ENCODE peak calls at places on chromosomes 12 and 14, in nine cellular contexts. K is kidney epithelial cell; O is pancreas; G is BE2C; N is ascending aorta; Y is neuronal stem cell; X is astrocyte; T is brain microvascular endothelial cell; W is CD4-positive, alpha-beta memory T cell. M is an unnamed sample.

GRCh38 chr12:95739561-95740313 is 50.8 kb downstream of the NTN4 start:
- DNase-seq in G (no peak), N (no peak), K (no peak), X (no peak), W (no peak), O (peak; percentile 31), T (no peak), Y (no peak), M (no peak)

GRCh38 chr14:60647837-60648168 is 1.5 kb downstream of the SIX1 start:
- DNase-seq in O (no peak), X (no peak), N (no peak), T (no peak), G (no peak), Y (no peak), W (no peak), K (no peak), M (no peak)

GRCh38 chr12:13219320-13219719 is 22.8 kb downstream of the EMP1 start:
- DNase-seq in G (no peak), O (no peak), T (no peak), W (no peak), Y (no peak), K (no peak), N (no peak), X (no peak), M (no peak)

GRCh38 chr12:51374856-51375255 is 16.4 kb downstream of the GALNT6 start:
- DNase-seq in N (no peak), W (no peak), O (no peak), Y (no peak), K (no peak), X (no peak), T (no peak), G (no peak), M (no peak)

GRCh38 chr14:32366256-32366655 is 37.2 kb downstream of the AKAP6 start:
- DNase-seq in X (peak; percentile 59), N (no peak), T (peak; percentile 69), W (no peak), O (no peak), Y (no peak), K (no peak), G (peak; percentile 46), M (peak; percentile 59)

GRCh38 chr12:62250671-62251608 is 9.3 kb upstream of the USP15 start:
- DNase-seq in N (no peak), T (peak; percentile 34), K (no peak), W (no peak), Y (no peak), G (no peak), O (no peak), X (peak; percentile 52), M (no peak)

GRCh38 chr12:39081910-39082309 is 176.5 kb upstream of the CPNE8 start:
- DNase-seq in O (no peak), N (no peak), G (no peak), T (no peak), K (no peak), X (no peak), W (no peak), Y (no peak), M (no peak)

GRCh38 chr12:13175499-13175898 is 21.0 kb upstream of the EMP1 start:
- DNase-seq in W (no peak), N (no peak), T (no peak), K (peak; percentile 82), X (peak; percentile 70), Y (no peak), O (no peak), G (no peak), M (peak; percentile 65)

GRCh38 chr14:74599201-74599809 is 12.7 kb downstream of the LTBP2 start:
- DNase-seq in T (no peak), X (no peak), O (no peak), W (no peak), G (no peak), N (no peak), K (no peak), Y (no peak), M (no peak)

GRCh38 chr14:52950898-52951729 is at the start of gene FERMT2:
- DNase-seq in N (peak; percentile 36), T (peak; percentile 72), G (peak; percentile 95), X (peak; percentile 68), K (peak; percentile 38), Y (peak; percentile 90), O (peak; percentile 89), W (peak; percentile 25), M (peak; percentile 84)

GRCh38 chr12:57603758-57604453 is 718 bp upstream of the DTX3 start:
- DNase-seq in Y (no peak), T (peak; percentile 16), G (no peak), O (peak; percentile 48), W (no peak), K (no peak), X (peak; percentile 64), N (peak; percentile 46), M (peak; percentile 60)

GRCh38 chr12:45779936-45780335 is 50.4 kb downstream of the ARID2 start:
- DNase-seq in T (no peak), K (peak; percentile 9), W (no peak), O (no peak), Y (no peak), G (no peak), X (no peak), N (no peak), M (no peak)

GRCh38 chr14:22265319-22266140 is 323.5 kb downstream of the DAD1 start:
- DNase-seq in Y (no peak), T (peak; percentile 35), G (no peak), X (no peak), K (no peak), W (no peak), N (no peak), O (no peak), M (no peak)

GRCh38 chr14:105866841-105867321 is 340.5 kb downstream of the TMEM121 start:
- DNase-seq in T (no peak), G (no peak), Y (no peak), O (no peak), N (no peak), X (no peak), K (no peak), W (no peak), M (no peak)

GRCh38 chr12:27535318-27535717 is 11.3 kb downstream of the PPFIBP1 start:
- DNase-seq in T (no peak), Y (no peak), W (no peak), O (no peak), N (no peak), X (no peak), G (no peak), K (no peak), M (no peak)

GRCh38 chr14:23579311-23579630 is 681 bp upstream of the JPH4 start:
- DNase-seq in K (no peak), O (no peak), N (no peak), W (no peak), T (no peak), Y (no peak), G (no peak), X (no peak), M (no peak)

GRCh38 chr14:23578560-23579310 is at the start of gene JPH4:
- DNase-seq in O (no peak), X (no peak), W (no peak), T (no peak), N (no peak), Y (no peak), K (no peak), G (no peak), M (no peak)

GRCh38 chr14:23580948-23581281 is 2.3 kb upstream of the JPH4 start:
- DNase-seq in X (no peak), K (no peak), O (no peak), Y (no peak), N (no peak), T (no peak), G (no peak), W (no peak), M (no peak)

GRCh38 chr14:23580152-23580926 is 1.7 kb upstream of the JPH4 start:
- DNase-seq in O (no peak), N (no peak), Y (no peak), G (no peak), K (no peak), T (no peak), W (no peak), X (no peak), M (no peak)

GRCh38 chr14:23579739-23580138 is 1.1 kb upstream of the JPH4 start:
- DNase-seq in G (no peak), W (no peak), X (no peak), K (no peak), Y (no peak), O (no peak), N (no peak), T (no peak), M (no peak)
- H3K27me3 ChIP-seq in G (peaks cover 3% of the 10 kb centered on the region), W (peaks cover 14% of the 10 kb centered on the region), X (peaks cover 35% of the 10 kb centered on the region), K (peaks cover 56% of the 10 kb centered on the region), Y (peaks cover 29% of the 10 kb centered on the region), O (peaks cover 11% of the 10 kb centered on the region), N (peaks cover 23% of the 10 kb centered on the region), T (peaks cover 44% of the 10 kb centered on the region), M (no peaks in the 10 kb centered on the region)

GRCh38 chr12:64402181-64402580 is 2.0 kb upstream of the XPOT start:
- DNase-seq in Y (no peak), N (no peak), K (no peak), X (no peak), T (no peak), O (no peak), W (no peak), G (no peak), M (no peak)

GRCh38 chr12:64404470-64405446 is 566 bp downstream of the XPOT start:
- DNase-seq in W (peak; percentile 67), K (no peak), N (no peak), T (peak; percentile 80), O (peak; percentile 88), Y (no peak), X (peak; percentile 84), G (peak; percentile 81), M (peak; percentile 83)

GRCh38 chr12:64400041-64400440 is 4.2 kb upstream of the XPOT start:
- DNase-seq in W (peak; percentile 69), X (peak; percentile 77), Y (no peak), T (peak; percentile 71), N (no peak), G (no peak), K (no peak), O (no peak), M (no peak)

GRCh38 chr12:64407342-64408223 is 3.4 kb downstream of the XPOT start:
- DNase-seq in Y (no peak), T (no peak), O (no peak), N (no peak), G (no peak), W (no peak), X (no peak), K (no peak), M (no peak)

GRCh38 chr12:64403708-64404469 is at the start of gene XPOT:
- DNase-seq in N (peak; percentile 85), O (peak; percentile 97), X (peak; percentile 95), W (peak; percentile 95), Y (peak; percentile 94), G (peak; percentile 98), K (peak; percentile 90), T (peak; percentile 95), M (peak; percentile 97)
- H3K27me3 ChIP-seq in N (no peaks in the 10 kb centered on the region), O (no peaks in the 10 kb centered on the region), X (no peaks in the 10 kb centered on the region), W (no peaks in the 10 kb centered on the region), Y (no peaks in the 10 kb centered on the region), G (no peaks in the 10 kb centered on the region), K (no peaks in the 10 kb centered on the region), T (no peaks in the 10 kb centered on the region), M (no peaks in the 10 kb centered on the region)

GRCh38 chr12:49091836-49092085 is 2.8 kb downstream of the DHH start:
- DNase-seq in G (no peak), Y (no peak), N (no peak), O (no peak), T (no peak), X (no peak), W (no peak), K (no peak), M (no peak)
- H3K27me3 ChIP-seq in G (peaks cover 66% of the 10 kb centered on the region), Y (peaks cover 69% of the 10 kb centered on the region), N (peaks cover 10% of the 10 kb centered on the region), O (peaks cover 5% of the 10 kb centered on the region), T (peaks cover 12% of the 10 kb centered on the region), X (peaks cover 60% of the 10 kb centered on the region), W (peaks cover 58% of the 10 kb centered on the region), K (peaks cover 47% of the 10 kb centered on the region), M (peaks cover 15% of the 10 kb centered on the region)

GRCh38 chr12:72006766-72007165 is 68.1 kb downstream of the TPH2 start:
- DNase-seq in X (no peak), Y (no peak), O (no peak), T (no peak), K (no peak), G (no peak), N (no peak), W (no peak), M (no peak)
- H3K27me3 ChIP-seq in X (no peaks in the 10 kb centered on the region), Y (no peaks in the 10 kb centered on the region), O (no peaks in the 10 kb centered on the region), T (no peaks in the 10 kb centered on the region), K (peaks cover 2% of the 10 kb centered on the region), G (peaks cover 4% of the 10 kb centered on the region), N (no peaks in the 10 kb centered on the region), W (no peaks in the 10 kb centered on the region), M (no peaks in the 10 kb centered on the region)